ENCODE peak calls at places on chromosome 3, in nine cellular contexts. One of them, this sample, is unnamed.

GRCh38 chr3:129519449-129519848 is 9.0 kb upstream of the RHO start:
- DNase-seq in NB4: no peak
- DNase-seq in fibroblast of the aortic adventitia: no peak
- DNase-seq in heart left ventricle: no peak
- DNase-seq in cardiac muscle cell: no peak
- DNase-seq in RWPE1: no peak
- DNase-seq in astrocyte of the spinal cord: no peak
- DNase-seq in ascending aorta: no peak
- DNase-seq in dorsolateral prefrontal cortex: no peak
- DNase-seq in this sample: no peak

GRCh38 chr3:196666001-196666867 is 26.7 kb downstream of the NRROS start:
- DNase-seq in NB4: peak
- DNase-seq in fibroblast of the aortic adventitia: peak
- DNase-seq in heart left ventricle: no peak
- DNase-seq in cardiac muscle cell: peak
- DNase-seq in RWPE1: peak
- DNase-seq in astrocyte of the spinal cord: peak
- DNase-seq in ascending aorta: no peak
- DNase-seq in dorsolateral prefrontal cortex: peak
- DNase-seq in this sample: no peak

GRCh38 chr3:101954361-101954760 is 105.0 kb downstream of the NFKBIZ start:
- DNase-seq in NB4: no peak
- DNase-seq in fibroblast of the aortic adventitia: no peak
- DNase-seq in heart left ventricle: no peak
- DNase-seq in cardiac muscle cell: no peak
- DNase-seq in RWPE1: no peak
- DNase-seq in astrocyte of the spinal cord: no peak
- DNase-seq in ascending aorta: no peak
- DNase-seq in dorsolateral prefrontal cortex: no peak
- DNase-seq in this sample: no peak

GRCh38 chr3:79016587-79017380 is 751.0 kb downstream of the ROBO1 start:
- DNase-seq in NB4: no peak
- DNase-seq in fibroblast of the aortic adventitia: no peak
- DNase-seq in heart left ventricle: no peak
- DNase-seq in cardiac muscle cell: no peak
- DNase-seq in RWPE1: peak
- DNase-seq in astrocyte of the spinal cord: no peak
- DNase-seq in ascending aorta: no peak
- DNase-seq in dorsolateral prefrontal cortex: no peak
- DNase-seq in this sample: no peak

GRCh38 chr3:4264040-4264439 is 39.1 kb upstream of the SETMAR start:
- DNase-seq in NB4: no peak
- DNase-seq in fibroblast of the aortic adventitia: no peak
- DNase-seq in heart left ventricle: no peak
- DNase-seq in cardiac muscle cell: no peak
- DNase-seq in RWPE1: no peak
- DNase-seq in astrocyte of the spinal cord: no peak
- DNase-seq in ascending aorta: no peak
- DNase-seq in dorsolateral prefrontal cortex: no peak
- DNase-seq in this sample: no peak

GRCh38 chr3:36876181-36876936 is 68.5 kb downstream of the TRANK1 start:
- DNase-seq in NB4: no peak
- DNase-seq in fibroblast of the aortic adventitia: no peak
- DNase-seq in heart left ventricle: no peak
- DNase-seq in cardiac muscle cell: no peak
- DNase-seq in RWPE1: no peak
- DNase-seq in astrocyte of the spinal cord: no peak
- DNase-seq in ascending aorta: no peak
- DNase-seq in dorsolateral prefrontal cortex: no peak
- DNase-seq in this sample: peak

GRCh38 chr3:42013652-42014442 is 51.9 kb upstream of the ULK4 start:
- DNase-seq in NB4: peak
- DNase-seq in fibroblast of the aortic adventitia: no peak
- DNase-seq in heart left ventricle: peak
- DNase-seq in cardiac muscle cell: no peak
- DNase-seq in RWPE1: no peak
- DNase-seq in astrocyte of the spinal cord: no peak
- DNase-seq in ascending aorta: no peak
- DNase-seq in dorsolateral prefrontal cortex: no peak
- DNase-seq in this sample: no peak

GRCh38 chr3:294581-294980 is 98.0 kb downstream of the CHL1 start:
- DNase-seq in NB4: no peak
- DNase-seq in fibroblast of the aortic adventitia: no peak
- DNase-seq in heart left ventricle: no peak
- DNase-seq in cardiac muscle cell: no peak
- DNase-seq in RWPE1: no peak
- DNase-seq in astrocyte of the spinal cord: no peak
- DNase-seq in ascending aorta: no peak
- DNase-seq in dorsolateral prefrontal cortex: no peak
- DNase-seq in this sample: no peak

GRCh38 chr3:172673210-172673679 is 37.6 kb downstream of the NCEH1 start:
- DNase-seq in NB4: peak
- DNase-seq in fibroblast of the aortic adventitia: peak
- DNase-seq in heart left ventricle: peak
- DNase-seq in cardiac muscle cell: peak
- DNase-seq in RWPE1: peak
- DNase-seq in astrocyte of the spinal cord: peak
- DNase-seq in ascending aorta: no peak
- DNase-seq in dorsolateral prefrontal cortex: no peak
- DNase-seq in this sample: peak

GRCh38 chr3:151798476-151798875 is 15.4 kb upstream of the AADAC start:
- DNase-seq in NB4: no peak
- DNase-seq in fibroblast of the aortic adventitia: peak
- DNase-seq in heart left ventricle: no peak
- DNase-seq in cardiac muscle cell: no peak
- DNase-seq in RWPE1: no peak
- DNase-seq in astrocyte of the spinal cord: peak
- DNase-seq in ascending aorta: no peak
- DNase-seq in dorsolateral prefrontal cortex: no peak
- DNase-seq in this sample: no peak

GRCh38 chr3:14565791-14566588 is 25.8 kb upstream of the GRIP2 start:
- DNase-seq in NB4: peak
- DNase-seq in fibroblast of the aortic adventitia: peak
- DNase-seq in heart left ventricle: no peak
- DNase-seq in cardiac muscle cell: peak
- DNase-seq in RWPE1: no peak
- DNase-seq in astrocyte of the spinal cord: peak
- DNase-seq in ascending aorta: no peak
- DNase-seq in dorsolateral prefrontal cortex: no peak
- DNase-seq in this sample: no peak

DNA sequence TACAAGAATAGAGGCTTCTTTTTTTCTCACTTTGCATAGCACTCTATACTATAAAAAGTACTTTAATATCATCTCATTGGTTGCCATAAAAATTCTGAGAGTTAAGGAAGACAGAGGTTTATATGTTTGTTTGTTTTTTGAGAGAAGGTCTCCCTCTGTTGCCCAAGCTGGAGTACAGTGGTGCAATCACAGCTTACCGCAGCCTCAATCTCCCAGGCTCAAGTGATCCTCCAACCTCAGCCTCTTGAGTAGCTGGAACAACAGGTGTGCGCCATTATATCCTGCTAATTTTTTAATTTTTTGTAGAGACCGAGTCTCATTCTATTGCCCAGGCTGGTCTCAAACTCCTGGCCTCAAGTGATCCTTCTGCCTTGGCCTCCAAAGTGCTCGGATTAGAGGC is 250.2 kb downstream of the LPP start:
- DNase-seq in NB4: no peak
- DNase-seq in fibroblast of the aortic adventitia: no peak
- DNase-seq in heart left ventricle: no peak
- DNase-seq in cardiac muscle cell: no peak
- DNase-seq in RWPE1: no peak
- DNase-seq in astrocyte of the spinal cord: no peak
- DNase-seq in ascending aorta: no peak
- DNase-seq in dorsolateral prefrontal cortex: no peak
- DNase-seq in this sample: no peak
- TF ChIP-seq CTCF in NB4: no peak
- TF ChIP-seq CTCF in fibroblast of the aortic adventitia: no peak
- TF ChIP-seq CTCF in heart left ventricle: peak
- TF ChIP-seq CTCF in cardiac muscle cell: no peak
- TF ChIP-seq CTCF in RWPE1: no peak
- TF ChIP-seq CTCF in astrocyte of the spinal cord: no peak
- TF ChIP-seq CTCF in ascending aorta: no peak
- TF ChIP-seq CTCF in dorsolateral prefrontal cortex: no peak
- TF ChIP-seq CTCF in this sample: no peak

GRCh38 chr3:76026379-76026778 is 241.0 kb upstream of the ZNF717 start:
- DNase-seq in NB4: no peak
- DNase-seq in fibroblast of the aortic adventitia: no peak
- DNase-seq in heart left ventricle: no peak
- DNase-seq in cardiac muscle cell: no peak
- DNase-seq in RWPE1: no peak
- DNase-seq in astrocyte of the spinal cord: peak
- DNase-seq in ascending aorta: no peak
- DNase-seq in dorsolateral prefrontal cortex: no peak
- DNase-seq in this sample: no peak

GRCh38 chr3:76021376-76021775 is 236.0 kb upstream of the ZNF717 start:
- DNase-seq in NB4: no peak
- DNase-seq in fibroblast of the aortic adventitia: no peak
- DNase-seq in heart left ventricle: no peak
- DNase-seq in cardiac muscle cell: no peak
- DNase-seq in RWPE1: no peak
- DNase-seq in astrocyte of the spinal cord: peak
- DNase-seq in ascending aorta: no peak
- DNase-seq in dorsolateral prefrontal cortex: no peak
- DNase-seq in this sample: no peak

GRCh38 chr3:76025561-76025960 is 240.2 kb upstream of the ZNF717 start:
- DNase-seq in NB4: no peak
- DNase-seq in fibroblast of the aortic adventitia: no peak
- DNase-seq in heart left ventricle: no peak
- DNase-seq in cardiac muscle cell: no peak
- DNase-seq in RWPE1: no peak
- DNase-seq in astrocyte of the spinal cord: no peak
- DNase-seq in ascending aorta: no peak
- DNase-seq in dorsolateral prefrontal cortex: no peak
- DNase-seq in this sample: no peak

GRCh38 chr3:76028816-76029215 is 243.5 kb upstream of the ZNF717 start:
- DNase-seq in NB4: no peak
- DNase-seq in fibroblast of the aortic adventitia: no peak
- DNase-seq in heart left ventricle: no peak
- DNase-seq in cardiac muscle cell: no peak
- DNase-seq in RWPE1: no peak
- DNase-seq in astrocyte of the spinal cord: no peak
- DNase-seq in ascending aorta: no peak
- DNase-seq in dorsolateral prefrontal cortex: no peak
- DNase-seq in this sample: no peak

GRCh38 chr3:76024640-76025039 is 239.3 kb upstream of the ZNF717 start:
- DNase-seq in NB4: peak
- DNase-seq in fibroblast of the aortic adventitia: no peak
- DNase-seq in heart left ventricle: no peak
- DNase-seq in cardiac muscle cell: peak
- DNase-seq in RWPE1: peak
- DNase-seq in astrocyte of the spinal cord: peak
- DNase-seq in ascending aorta: no peak
- DNase-seq in dorsolateral prefrontal cortex: no peak
- DNase-seq in this sample: no peak
- TF ChIP-seq CTCF in NB4: peak
- TF ChIP-seq CTCF in fibroblast of the aortic adventitia: peak
- TF ChIP-seq CTCF in heart left ventricle: peak
- TF ChIP-seq CTCF in cardiac muscle cell: peak
- TF ChIP-seq CTCF in RWPE1: peak
- TF ChIP-seq CTCF in astrocyte of the spinal cord: peak
- TF ChIP-seq CTCF in ascending aorta: no peak
- TF ChIP-seq CTCF in dorsolateral prefrontal cortex: peak
- TF ChIP-seq CTCF in this sample: no peak

GRCh38 chr3:10198226-10198625 is 33.5 kb downstream of the IRAK2 start:
- DNase-seq in NB4: peak
- DNase-seq in fibroblast of the aortic adventitia: no peak
- DNase-seq in heart left ventricle: no peak
- DNase-seq in cardiac muscle cell: no peak
- DNase-seq in RWPE1: no peak
- DNase-seq in astrocyte of the spinal cord: no peak
- DNase-seq in ascending aorta: no peak
- DNase-seq in dorsolateral prefrontal cortex: no peak
- DNase-seq in this sample: no peak

GRCh38 chr3:10193692-10194327 is 29.1 kb downstream of the IRAK2 start:
- DNase-seq in NB4: no peak
- DNase-seq in fibroblast of the aortic adventitia: no peak
- DNase-seq in heart left ventricle: no peak
- DNase-seq in cardiac muscle cell: no peak
- DNase-seq in RWPE1: no peak
- DNase-seq in astrocyte of the spinal cord: no peak
- DNase-seq in ascending aorta: no peak
- DNase-seq in dorsolateral prefrontal cortex: no peak
- DNase-seq in this sample: no peak

GRCh38 chr3:10194328-10195071 is 29.8 kb downstream of the IRAK2 start:
- DNase-seq in NB4: peak
- DNase-seq in fibroblast of the aortic adventitia: peak
- DNase-seq in heart left ventricle: peak
- DNase-seq in cardiac muscle cell: no peak
- DNase-seq in RWPE1: peak
- DNase-seq in astrocyte of the spinal cord: no peak
- DNase-seq in ascending aorta: peak
- DNase-seq in dorsolateral prefrontal cortex: peak
- DNase-seq in this sample: peak

GRCh38 chr3:10196389-10197052 is 31.8 kb downstream of the IRAK2 start:
- DNase-seq in NB4: peak
- DNase-seq in fibroblast of the aortic adventitia: peak
- DNase-seq in heart left ventricle: peak
- DNase-seq in cardiac muscle cell: peak
- DNase-seq in RWPE1: no peak
- DNase-seq in astrocyte of the spinal cord: peak
- DNase-seq in ascending aorta: no peak
- DNase-seq in dorsolateral prefrontal cortex: no peak
- DNase-seq in this sample: no peak

GRCh38 chr3:10195692-10196091 is 31.0 kb downstream of the IRAK2 start:
- DNase-seq in NB4: no peak
- DNase-seq in fibroblast of the aortic adventitia: no peak
- DNase-seq in heart left ventricle: peak
- DNase-seq in cardiac muscle cell: no peak
- DNase-seq in RWPE1: no peak
- DNase-seq in astrocyte of the spinal cord: no peak
- DNase-seq in ascending aorta: no peak
- DNase-seq in dorsolateral prefrontal cortex: peak
- DNase-seq in this sample: no peak
- TF ChIP-seq CTCF in NB4: no peak
- TF ChIP-seq CTCF in fibroblast of the aortic adventitia: no peak
- TF ChIP-seq CTCF in heart left ventricle: no peak
- TF ChIP-seq CTCF in cardiac muscle cell: no peak
- TF ChIP-seq CTCF in RWPE1: no peak
- TF ChIP-seq CTCF in astrocyte of the spinal cord: no peak
- TF ChIP-seq CTCF in ascending aorta: no peak
- TF ChIP-seq CTCF in dorsolateral prefrontal cortex: no peak
- TF ChIP-seq CTCF in this sample: no peak

DNA sequence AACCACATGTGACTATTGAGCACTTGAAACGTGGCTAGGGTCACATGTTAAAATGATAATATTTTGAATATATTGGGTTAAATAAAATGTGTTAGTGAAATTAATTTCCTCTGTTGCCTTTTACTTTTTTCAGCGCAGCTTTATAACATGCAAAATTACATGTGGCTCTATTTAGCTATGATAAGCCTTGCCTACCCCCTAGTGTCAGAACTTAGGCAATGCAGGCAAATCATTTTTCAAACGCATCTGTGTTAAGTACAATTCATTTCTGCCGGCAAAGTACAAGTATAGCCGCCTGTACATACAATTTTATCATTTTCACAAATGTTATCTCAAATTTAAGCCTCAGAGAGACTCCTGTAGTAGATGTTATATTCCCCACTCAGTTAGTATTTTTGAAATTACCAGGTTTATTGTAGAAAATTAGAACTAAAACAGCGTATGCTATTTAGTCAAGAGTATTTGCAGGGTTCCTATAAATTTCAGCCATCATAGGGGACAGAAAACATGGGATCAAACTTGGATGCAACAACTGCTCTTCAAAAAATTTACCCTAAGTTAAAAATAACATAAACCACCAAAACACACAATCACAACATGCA is 56.1 kb downstream of the TAFA4 start:
- DNase-seq in NB4: peak
- DNase-seq in fibroblast of the aortic adventitia: peak
- DNase-seq in heart left ventricle: no peak
- DNase-seq in cardiac muscle cell: peak
- DNase-seq in RWPE1: peak
- DNase-seq in astrocyte of the spinal cord: peak
- DNase-seq in ascending aorta: no peak
- DNase-seq in dorsolateral prefrontal cortex: no peak
- DNase-seq in this sample: peak
- TF ChIP-seq CTCF in NB4: peak
- TF ChIP-seq CTCF in fibroblast of the aortic adventitia: peak
- TF ChIP-seq CTCF in heart left ventricle: peak
- TF ChIP-seq CTCF in cardiac muscle cell: peak
- TF ChIP-seq CTCF in RWPE1: peak
- TF ChIP-seq CTCF in astrocyte of the spinal cord: peak
- TF ChIP-seq CTCF in ascending aorta: peak
- TF ChIP-seq CTCF in dorsolateral prefrontal cortex: peak
- TF ChIP-seq CTCF in this sample: peak

This sample was measured in GM12864.